ENCODE peak calls at places on chromosomes 5 and 9, in seven cellular contexts. One of them, this sample, is unnamed.

GRCh38 chr9:96486351-96487029 is 36.5 kb downstream of the HABP4 start:
- DNase-seq in IMR-90: peak; percentile 82
- DNase-seq in HepG2: no peak
- DNase-seq in A549: no peak
- DNase-seq in H1: no peak
- DNase-seq in K562: no peak
- DNase-seq in GM12878: no peak
- DNase-seq in this sample: no peak

GRCh38 chr9:4371108-4371507 is 71.2 kb upstream of the GLIS3 start:
- DNase-seq in K562: no peak
- DNase-seq in IMR-90: peak; percentile 92
- DNase-seq in GM12878: no peak
- DNase-seq in HepG2: no peak
- DNase-seq in A549: no peak
- DNase-seq in H1: no peak
- DNase-seq in this sample: no peak

GRCh38 chr5:119117237-119117636 is 46.4 kb downstream of the DMXL1 start:
- DNase-seq in HepG2: no peak
- DNase-seq in IMR-90: no peak
- DNase-seq in GM12878: no peak
- DNase-seq in K562: no peak
- DNase-seq in H1: no peak
- DNase-seq in A549: no peak
- DNase-seq in this sample: no peak

GRCh38 chr9:83536332-83536731 is 1.9 kb downstream of the FRMD3 start:
- DNase-seq in H1: no peak
- DNase-seq in A549: no peak
- DNase-seq in IMR-90: no peak
- DNase-seq in GM12878: no peak
- DNase-seq in HepG2: no peak
- DNase-seq in K562: no peak
- DNase-seq in this sample: no peak

GRCh38 chr5:67815455-67816391 is 399.8 kb upstream of the PIK3R1 start:
- DNase-seq in K562: no peak
- DNase-seq in HepG2: peak; percentile 81
- DNase-seq in A549: no peak
- DNase-seq in H1: no peak
- DNase-seq in IMR-90: no peak
- DNase-seq in GM12878: no peak
- DNase-seq in this sample: no peak

GRCh38 chr9:135341612-135342169 is 137.9 kb upstream of the PPP1R26 start:
- DNase-seq in H1: no peak
- DNase-seq in IMR-90: no peak
- DNase-seq in GM12878: no peak
- DNase-seq in HepG2: no peak
- DNase-seq in A549: no peak
- DNase-seq in K562: no peak
- DNase-seq in this sample: no peak

GRCh38 chr5:11596185-11596584 is 308.1 kb downstream of the CTNND2 start:
- DNase-seq in H1: no peak
- DNase-seq in A549: no peak
- DNase-seq in HepG2: no peak
- DNase-seq in K562: no peak
- DNase-seq in GM12878: no peak
- DNase-seq in IMR-90: no peak
- DNase-seq in this sample: no peak

GRCh38 chr5:154520861-154521453 is 42.9 kb upstream of the HAND1 start:
- DNase-seq in K562: peak; percentile 68
- DNase-seq in IMR-90: no peak
- DNase-seq in H1: peak; percentile 82
- DNase-seq in HepG2: peak; percentile 34
- DNase-seq in A549: peak; percentile 79
- DNase-seq in GM12878: no peak
- DNase-seq in this sample: peak; percentile 63

GRCh38 chr5:116487045-116487444 is 87.6 kb downstream of the SEMA6A start:
- DNase-seq in HepG2: no peak
- DNase-seq in K562: no peak
- DNase-seq in GM12878: no peak
- DNase-seq in A549: no peak
- DNase-seq in H1: no peak
- DNase-seq in IMR-90: no peak
- DNase-seq in this sample: no peak

GRCh38 chr5:170216262-170216864 is 16.4 kb upstream of the C5orf58 start:
- DNase-seq in K562: peak; percentile 28
- DNase-seq in GM12878: no peak
- DNase-seq in HepG2: peak; percentile 29
- DNase-seq in A549: peak; percentile 73
- DNase-seq in IMR-90: peak; percentile 36
- DNase-seq in H1: no peak
- DNase-seq in this sample: peak; percentile 35

GRCh38 chr9:75855509-75855908 is 35.0 kb upstream of the PCSK5 start:
- DNase-seq in A549: no peak
- DNase-seq in GM12878: no peak
- DNase-seq in HepG2: peak; percentile 13
- DNase-seq in H1: no peak
- DNase-seq in K562: no peak
- DNase-seq in IMR-90: peak; percentile 4
- DNase-seq in this sample: peak; percentile 18

GRCh38 chr5:112136773-112137172 is 282.3 kb downstream of the EPB41L4A start:
- DNase-seq in H1: no peak
- DNase-seq in IMR-90: no peak
- DNase-seq in A549: no peak
- DNase-seq in K562: no peak
- DNase-seq in HepG2: no peak
- DNase-seq in GM12878: no peak
- DNase-seq in this sample: no peak

GRCh38 chr9:36091028-36091953 is 45.2 kb upstream of the GLIPR2 start:
- DNase-seq in HepG2: peak; percentile 63
- DNase-seq in GM12878: no peak
- DNase-seq in H1: no peak
- DNase-seq in K562: no peak
- DNase-seq in A549: no peak
- DNase-seq in IMR-90: peak; percentile 96
- DNase-seq in this sample: no peak

GRCh38 chr9:35563791-35564197 is 41.3 kb upstream of the TESK1 start:
- DNase-seq in A549: no peak
- DNase-seq in K562: peak; percentile 23
- DNase-seq in IMR-90: no peak
- DNase-seq in HepG2: peak; percentile 63
- DNase-seq in H1: no peak
- DNase-seq in GM12878: no peak
- DNase-seq in this sample: no peak

GRCh38 chr9:107036367-107036766 is 173.4 kb downstream of the ZNF462 start:
- DNase-seq in GM12878: no peak
- DNase-seq in K562: no peak
- DNase-seq in H1: no peak
- DNase-seq in IMR-90: no peak
- DNase-seq in A549: no peak
- DNase-seq in HepG2: no peak
- DNase-seq in this sample: no peak

GRCh38 chr9:86413966-86414880 is 60.0 kb upstream of the TUT7 start:
- DNase-seq in H1: no peak
- DNase-seq in HepG2: peak; percentile 25
- DNase-seq in IMR-90: peak; percentile 50
- DNase-seq in A549: no peak
- DNase-seq in GM12878: no peak
- DNase-seq in K562: peak; percentile 15
- DNase-seq in this sample: no peak

GRCh38 chr9:90915693-90916092 is 114.1 kb downstream of the SYK start:
- DNase-seq in HepG2: no peak
- DNase-seq in GM12878: no peak
- DNase-seq in H1: no peak
- DNase-seq in A549: peak; percentile 51
- DNase-seq in IMR-90: peak; percentile 37
- DNase-seq in K562: peak; percentile 43
- DNase-seq in this sample: no peak

GRCh38 chr9:107215381-107215780 is 67.7 kb upstream of the RAD23B start:
- DNase-seq in H1: no peak
- DNase-seq in K562: no peak
- DNase-seq in GM12878: no peak
- DNase-seq in IMR-90: peak; percentile 47
- DNase-seq in HepG2: no peak
- DNase-seq in A549: no peak
- DNase-seq in this sample: peak; percentile 51

GRCh38 chr5:168467755-168468280 is 18.5 kb upstream of the RARS1 start:
- DNase-seq in HepG2: no peak
- DNase-seq in GM12878: no peak
- DNase-seq in K562: no peak
- DNase-seq in H1: no peak
- DNase-seq in A549: no peak
- DNase-seq in IMR-90: no peak
- DNase-seq in this sample: no peak

GRCh38 chr5:139148306-139148705 is 49.9 kb downstream of the SIL1 start:
- DNase-seq in K562: no peak
- DNase-seq in H1: no peak
- DNase-seq in HepG2: no peak
- DNase-seq in IMR-90: no peak
- DNase-seq in A549: no peak
- DNase-seq in GM12878: no peak
- DNase-seq in this sample: no peak

GRCh38 chr9:15361737-15362136 is 54.7 kb upstream of the TTC39B start:
- DNase-seq in A549: no peak
- DNase-seq in IMR-90: no peak
- DNase-seq in H1: no peak
- DNase-seq in HepG2: no peak
- DNase-seq in K562: no peak
- DNase-seq in GM12878: no peak
- DNase-seq in this sample: no peak

GRCh38 chr9:30574355-30575151 is 1809.9 kb upstream of the ACO1 start:
- DNase-seq in K562: no peak
- DNase-seq in GM12878: no peak
- DNase-seq in H1: no peak
- DNase-seq in HepG2: no peak
- DNase-seq in IMR-90: no peak
- DNase-seq in A549: no peak
- DNase-seq in this sample: no peak

GRCh38 chr9:126614455-126615248 is 924 bp downstream of the LMX1B start:
- DNase-seq in HepG2: no peak
- DNase-seq in K562: no peak
- DNase-seq in GM12878: no peak
- DNase-seq in IMR-90: no peak
- DNase-seq in A549: no peak
- DNase-seq in H1: no peak
- DNase-seq in this sample: no peak

GRCh38 chr5:142118421-142118686 is 9.8 kb downstream of the NDFIP1 start:
- DNase-seq in HepG2: no peak
- DNase-seq in IMR-90: no peak
- DNase-seq in K562: no peak
- DNase-seq in GM12878: no peak
- DNase-seq in H1: no peak
- DNase-seq in A549: no peak
- DNase-seq in this sample: no peak
- TF ChIP-seq CEBPB in HepG2: no peak
- TF ChIP-seq CEBPB in IMR-90: no peak
- TF ChIP-seq CEBPB in K562: no peak
- TF ChIP-seq CEBPB in GM12878: no peak
- TF ChIP-seq CEBPB in H1: no peak
- TF ChIP-seq CEBPB in A549: no peak
- TF ChIP-seq CEBPB in this sample: no peak

GRCh38 chr5:55914141-55914413 is 62.9 kb downstream of the IL31RA start:
- DNase-seq in H1: no peak
- DNase-seq in IMR-90: no peak
- DNase-seq in K562: no peak
- DNase-seq in A549: no peak
- DNase-seq in GM12878: no peak
- DNase-seq in HepG2: no peak
- DNase-seq in this sample: no peak

GRCh38 chr5:55916986-55917385 is 65.8 kb downstream of the IL31RA start:
- DNase-seq in K562: no peak
- DNase-seq in A549: no peak
- DNase-seq in IMR-90: no peak
- DNase-seq in HepG2: no peak
- DNase-seq in GM12878: no peak
- DNase-seq in H1: no peak
- DNase-seq in this sample: no peak

GRCh38 chr5:55915783-55916182 is 64.6 kb downstream of the IL31RA start:
- DNase-seq in IMR-90: no peak
- DNase-seq in GM12878: no peak
- DNase-seq in A549: no peak
- DNase-seq in H1: no peak
- DNase-seq in K562: no peak
- DNase-seq in HepG2: no peak
- DNase-seq in this sample: no peak

GRCh38 chr5:55913396-55914140 is 62.4 kb downstream of the IL31RA start:
- DNase-seq in IMR-90: no peak
- DNase-seq in A549: no peak
- DNase-seq in K562: no peak
- DNase-seq in H1: no peak
- DNase-seq in HepG2: no peak
- DNase-seq in GM12878: no peak
- DNase-seq in this sample: no peak

DNA sequence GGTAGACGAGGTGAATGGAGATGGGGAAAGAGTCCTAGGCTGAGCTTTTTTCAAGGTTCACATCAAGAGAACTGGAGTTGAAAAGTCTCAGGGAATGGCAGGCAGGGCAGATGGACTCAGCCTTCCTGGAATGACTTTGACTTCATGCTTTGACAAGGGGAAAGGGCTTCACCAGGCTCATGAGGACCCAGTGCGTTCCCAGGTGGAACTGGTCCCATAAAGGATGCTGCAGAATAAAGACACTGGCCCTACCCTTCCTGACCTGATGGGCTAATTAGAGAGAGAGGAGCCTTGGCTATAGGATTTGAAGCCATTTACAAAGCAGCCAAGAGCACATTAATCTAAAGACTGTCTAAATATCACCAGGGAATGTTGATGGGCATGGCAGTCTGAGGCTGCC is 63.8 kb downstream of the IL31RA start:
- DNase-seq in GM12878: no peak
- DNase-seq in HepG2: no peak
- DNase-seq in A549: no peak
- DNase-seq in K562: no peak
- DNase-seq in H1: no peak
- DNase-seq in IMR-90: no peak
- DNase-seq in this sample: no peak
- TF ChIP-seq CEBPB in GM12878: no peak
- TF ChIP-seq CEBPB in HepG2: no peak
- TF ChIP-seq CEBPB in A549: no peak
- TF ChIP-seq CEBPB in K562: no peak
- TF ChIP-seq CEBPB in H1: no peak
- TF ChIP-seq CEBPB in IMR-90: no peak
- TF ChIP-seq CEBPB in this sample: no peak

GRCh38 chr5:35852084-35852734 is 4.5 kb upstream of the IL7R start:
- DNase-seq in HepG2: no peak
- DNase-seq in K562: no peak
- DNase-seq in H1: no peak
- DNase-seq in GM12878: peak; percentile 26
- DNase-seq in A549: peak; percentile 10
- DNase-seq in IMR-90: peak; percentile 43
- DNase-seq in this sample: no peak
- TF ChIP-seq CEBPB in HepG2: no peak
- TF ChIP-seq CEBPB in K562: no peak
- TF ChIP-seq CEBPB in H1: no peak
- TF ChIP-seq CEBPB in GM12878: no peak
- TF ChIP-seq CEBPB in A549: no peak
- TF ChIP-seq CEBPB in IMR-90: no peak
- TF ChIP-seq CEBPB in this sample: no peak

DNA sequence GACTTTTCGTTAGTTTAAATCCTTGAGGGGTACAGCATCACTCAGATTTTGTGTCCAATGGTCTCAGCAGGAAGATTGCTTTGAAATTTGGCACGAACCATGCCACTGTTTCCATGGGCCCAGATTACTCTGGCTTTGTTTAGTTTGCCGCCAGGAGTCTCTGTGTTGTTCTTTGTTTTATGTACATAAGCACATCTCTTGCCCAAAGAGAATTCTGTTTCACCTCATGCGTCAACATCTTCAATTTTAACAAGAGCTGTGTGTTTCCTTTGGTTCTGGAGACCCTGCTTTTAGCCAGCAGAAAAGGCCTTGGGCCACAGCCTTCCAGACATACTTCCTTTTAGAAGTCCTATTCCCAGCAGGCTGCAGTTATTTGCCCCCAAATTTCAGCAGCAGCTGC is 62.4 kb downstream of the TNPO1 start:
- DNase-seq in A549: no peak
- DNase-seq in H1: no peak
- DNase-seq in GM12878: no peak
- DNase-seq in K562: no peak
- DNase-seq in HepG2: no peak
- DNase-seq in IMR-90: no peak
- DNase-seq in this sample: no peak
- TF ChIP-seq CEBPB in A549: no peak
- TF ChIP-seq CEBPB in H1: no peak
- TF ChIP-seq CEBPB in GM12878: no peak
- TF ChIP-seq CEBPB in K562: no peak
- TF ChIP-seq CEBPB in HepG2: no peak
- TF ChIP-seq CEBPB in IMR-90: no peak
- TF ChIP-seq CEBPB in this sample: no peak